ENCODE peak calls at places on chromosomes 5 and 9, in six cellular contexts. One of them, this sample, is unnamed.

GRCh38 chr5:74233571-74233970 is 407.0 kb downstream of the ENC1 start:
- DNase-seq in HL-60: no peak
- DNase-seq in neural crest cell: no peak
- DNase-seq in astrocyte of the spinal cord: peak; percentile 69
- DNase-seq in cardiac muscle cell: no peak
- DNase-seq in progenitor cell of endocrine pancreas: no peak
- DNase-seq in this sample: no peak

GRCh38 chr5:36363101-36363500 is 61.4 kb upstream of the RANBP3L start:
- DNase-seq in HL-60: no peak
- DNase-seq in neural crest cell: no peak
- DNase-seq in astrocyte of the spinal cord: peak; percentile 79
- DNase-seq in cardiac muscle cell: peak; percentile 74
- DNase-seq in progenitor cell of endocrine pancreas: no peak
- DNase-seq in this sample: no peak

GRCh38 chr5:53288511-53288910 is 179.0 kb upstream of the MOCS2 start:
- DNase-seq in HL-60: no peak
- DNase-seq in neural crest cell: no peak
- DNase-seq in astrocyte of the spinal cord: no peak
- DNase-seq in cardiac muscle cell: no peak
- DNase-seq in progenitor cell of endocrine pancreas: no peak
- DNase-seq in this sample: no peak

GRCh38 chr9:87270241-87271234 is 227.1 kb upstream of the DAPK1 start:
- DNase-seq in HL-60: no peak
- DNase-seq in neural crest cell: peak; percentile 4
- DNase-seq in astrocyte of the spinal cord: peak; percentile 80
- DNase-seq in cardiac muscle cell: peak; percentile 73
- DNase-seq in progenitor cell of endocrine pancreas: no peak
- DNase-seq in this sample: peak; percentile 24

GRCh38 chr5:138408023-138408422 is 30.8 kb upstream of the REEP2 start:
- DNase-seq in HL-60: no peak
- DNase-seq in neural crest cell: no peak
- DNase-seq in astrocyte of the spinal cord: no peak
- DNase-seq in cardiac muscle cell: no peak
- DNase-seq in progenitor cell of endocrine pancreas: no peak
- DNase-seq in this sample: no peak

GRCh38 chr9:74577956-74578355 is 80.8 kb downstream of the RORB start:
- DNase-seq in HL-60: no peak
- DNase-seq in neural crest cell: no peak
- DNase-seq in astrocyte of the spinal cord: no peak
- DNase-seq in cardiac muscle cell: no peak
- DNase-seq in progenitor cell of endocrine pancreas: no peak
- DNase-seq in this sample: no peak

GRCh38 chr5:147857302-147858129 is 21.0 kb upstream of the SCGB3A2 start:
- DNase-seq in HL-60: peak; percentile 20
- DNase-seq in neural crest cell: peak; percentile 75
- DNase-seq in astrocyte of the spinal cord: peak; percentile 65
- DNase-seq in cardiac muscle cell: peak; percentile 71
- DNase-seq in progenitor cell of endocrine pancreas: peak; percentile 53
- DNase-seq in this sample: peak; percentile 73

GRCh38 chr9:132670359-132670815 is at the start of gene GTF3C4:
- DNase-seq in HL-60: peak; percentile 61
- DNase-seq in neural crest cell: peak; percentile 87
- DNase-seq in astrocyte of the spinal cord: no peak
- DNase-seq in cardiac muscle cell: peak; percentile 83
- DNase-seq in progenitor cell of endocrine pancreas: peak; percentile 81
- DNase-seq in this sample: peak; percentile 90

GRCh38 chr9:33146298-33146697 is 20.8 kb downstream of the B4GALT1 start:
- DNase-seq in HL-60: no peak
- DNase-seq in neural crest cell: no peak
- DNase-seq in astrocyte of the spinal cord: no peak
- DNase-seq in cardiac muscle cell: no peak
- DNase-seq in progenitor cell of endocrine pancreas: no peak
- DNase-seq in this sample: no peak

GRCh38 chr5:37834542-37835399 is 5.1 kb downstream of the GDNF start:
- DNase-seq in HL-60: no peak
- DNase-seq in neural crest cell: no peak
- DNase-seq in astrocyte of the spinal cord: no peak
- DNase-seq in cardiac muscle cell: no peak
- DNase-seq in progenitor cell of endocrine pancreas: peak; percentile 23
- DNase-seq in this sample: peak; percentile 57

GRCh38 chr9:134291452-134291881 is 34.8 kb upstream of the RXRA start:
- DNase-seq in HL-60: no peak
- DNase-seq in neural crest cell: no peak
- DNase-seq in astrocyte of the spinal cord: no peak
- DNase-seq in cardiac muscle cell: no peak
- DNase-seq in progenitor cell of endocrine pancreas: no peak
- DNase-seq in this sample: peak; percentile 0

GRCh38 chr5:81750308-81751008 is 439 bp downstream of the SSBP2 start:
- DNase-seq in HL-60: no peak
- DNase-seq in neural crest cell: no peak
- DNase-seq in astrocyte of the spinal cord: no peak
- DNase-seq in cardiac muscle cell: no peak
- DNase-seq in progenitor cell of endocrine pancreas: no peak
- DNase-seq in this sample: peak; percentile 50

GRCh38 chr5:53694520-53695022 is 134.1 kb downstream of the NDUFS4 start:
- DNase-seq in HL-60: no peak
- DNase-seq in neural crest cell: no peak
- DNase-seq in astrocyte of the spinal cord: no peak
- DNase-seq in cardiac muscle cell: no peak
- DNase-seq in progenitor cell of endocrine pancreas: no peak
- DNase-seq in this sample: no peak

GRCh38 chr5:36370073-36370472 is 68.4 kb upstream of the RANBP3L start:
- DNase-seq in HL-60: no peak
- DNase-seq in neural crest cell: no peak
- DNase-seq in astrocyte of the spinal cord: no peak
- DNase-seq in cardiac muscle cell: no peak
- DNase-seq in progenitor cell of endocrine pancreas: no peak
- DNase-seq in this sample: no peak

GRCh38 chr9:27817747-27818146 is 244.5 kb upstream of the C9orf72 start:
- DNase-seq in HL-60: no peak
- DNase-seq in neural crest cell: no peak
- DNase-seq in astrocyte of the spinal cord: no peak
- DNase-seq in cardiac muscle cell: no peak
- DNase-seq in progenitor cell of endocrine pancreas: no peak
- DNase-seq in this sample: no peak

GRCh38 chr9:3848445-3849114 is 322.8 kb upstream of the RFX3 start:
- DNase-seq in HL-60: no peak
- DNase-seq in neural crest cell: peak; percentile 51
- DNase-seq in astrocyte of the spinal cord: peak; percentile 26
- DNase-seq in cardiac muscle cell: peak; percentile 39
- DNase-seq in progenitor cell of endocrine pancreas: peak; percentile 11
- DNase-seq in this sample: peak; percentile 66

GRCh38 chr9:79057576-79057975 is 514.2 kb upstream of the TLE4 start:
- DNase-seq in HL-60: no peak
- DNase-seq in neural crest cell: no peak
- DNase-seq in astrocyte of the spinal cord: peak; percentile 10
- DNase-seq in cardiac muscle cell: no peak
- DNase-seq in progenitor cell of endocrine pancreas: no peak
- DNase-seq in this sample: no peak

GRCh38 chr9:38079410-38080105 is 10.5 kb upstream of the SHB start:
- DNase-seq in HL-60: no peak
- DNase-seq in neural crest cell: no peak
- DNase-seq in astrocyte of the spinal cord: peak; percentile 64
- DNase-seq in cardiac muscle cell: peak; percentile 61
- DNase-seq in progenitor cell of endocrine pancreas: no peak
- DNase-seq in this sample: no peak

GRCh38 chr5:134132372-134133212 is 18.1 kb downstream of the TCF7 start:
- DNase-seq in HL-60: no peak
- DNase-seq in neural crest cell: no peak
- DNase-seq in astrocyte of the spinal cord: no peak
- DNase-seq in cardiac muscle cell: no peak
- DNase-seq in progenitor cell of endocrine pancreas: no peak
- DNase-seq in this sample: no peak

GRCh38 chr5:111066261-111066938 is 5.1 kb upstream of the TSLP start:
- DNase-seq in HL-60: no peak
- DNase-seq in neural crest cell: no peak
- DNase-seq in astrocyte of the spinal cord: no peak
- DNase-seq in cardiac muscle cell: peak; percentile 37
- DNase-seq in progenitor cell of endocrine pancreas: no peak
- DNase-seq in this sample: no peak

GRCh38 chr9:137083418-137084004 is 3.3 kb upstream of the MAN1B1 start:
- DNase-seq in HL-60: no peak
- DNase-seq in neural crest cell: no peak
- DNase-seq in astrocyte of the spinal cord: peak; percentile 96
- DNase-seq in cardiac muscle cell: peak; percentile 94
- DNase-seq in progenitor cell of endocrine pancreas: no peak
- DNase-seq in this sample: no peak

GRCh38 chr5:28499764-28500290 is 1461.4 kb upstream of the CDH9 start:
- DNase-seq in HL-60: no peak
- DNase-seq in neural crest cell: no peak
- DNase-seq in astrocyte of the spinal cord: peak; percentile 16
- DNase-seq in cardiac muscle cell: peak; percentile 1
- DNase-seq in progenitor cell of endocrine pancreas: no peak
- DNase-seq in this sample: no peak

GRCh38 chr5:173680660-173681242 is 64.3 kb upstream of the BOD1 start:
- DNase-seq in HL-60: no peak
- DNase-seq in neural crest cell: no peak
- DNase-seq in astrocyte of the spinal cord: no peak
- DNase-seq in cardiac muscle cell: no peak
- DNase-seq in progenitor cell of endocrine pancreas: no peak
- DNase-seq in this sample: no peak

GRCh38 chr5:93576994-93577575 is 3.9 kb downstream of the NR2F1-AS1 start:
- DNase-seq in HL-60: no peak
- DNase-seq in neural crest cell: no peak
- DNase-seq in astrocyte of the spinal cord: no peak
- DNase-seq in cardiac muscle cell: no peak
- DNase-seq in progenitor cell of endocrine pancreas: no peak
- DNase-seq in this sample: no peak

GRCh38 chr9:15755660-15756059 is 202.8 kb downstream of the CCDC171 start:
- DNase-seq in HL-60: no peak
- DNase-seq in neural crest cell: no peak
- DNase-seq in astrocyte of the spinal cord: no peak
- DNase-seq in cardiac muscle cell: peak; percentile 9
- DNase-seq in progenitor cell of endocrine pancreas: no peak
- DNase-seq in this sample: no peak

GRCh38 chr5:33891731-33892418 is at the start of gene ADAMTS12:
- DNase-seq in HL-60: no peak
- DNase-seq in neural crest cell: peak; percentile 45
- DNase-seq in astrocyte of the spinal cord: peak; percentile 69
- DNase-seq in cardiac muscle cell: peak; percentile 86
- DNase-seq in progenitor cell of endocrine pancreas: peak; percentile 34
- DNase-seq in this sample: peak; percentile 82

GRCh38 chr5:33890147-33890546 is 1.6 kb downstream of the ADAMTS12 start:
- DNase-seq in HL-60: no peak
- DNase-seq in neural crest cell: no peak
- DNase-seq in astrocyte of the spinal cord: peak; percentile 48
- DNase-seq in cardiac muscle cell: peak; percentile 33
- DNase-seq in progenitor cell of endocrine pancreas: no peak
- DNase-seq in this sample: no peak

GRCh38 chr5:33888582-33888981 is 3.2 kb downstream of the ADAMTS12 start:
- DNase-seq in HL-60: no peak
- DNase-seq in neural crest cell: no peak
- DNase-seq in astrocyte of the spinal cord: peak; percentile 22
- DNase-seq in cardiac muscle cell: peak; percentile 82
- DNase-seq in progenitor cell of endocrine pancreas: no peak
- DNase-seq in this sample: no peak

GRCh38 chr5:33892419-33893151 is 795 bp upstream of the ADAMTS12 start:
- DNase-seq in HL-60: no peak
- DNase-seq in neural crest cell: no peak
- DNase-seq in astrocyte of the spinal cord: peak; percentile 95
- DNase-seq in cardiac muscle cell: peak; percentile 98
- DNase-seq in progenitor cell of endocrine pancreas: no peak
- DNase-seq in this sample: no peak

DNA sequence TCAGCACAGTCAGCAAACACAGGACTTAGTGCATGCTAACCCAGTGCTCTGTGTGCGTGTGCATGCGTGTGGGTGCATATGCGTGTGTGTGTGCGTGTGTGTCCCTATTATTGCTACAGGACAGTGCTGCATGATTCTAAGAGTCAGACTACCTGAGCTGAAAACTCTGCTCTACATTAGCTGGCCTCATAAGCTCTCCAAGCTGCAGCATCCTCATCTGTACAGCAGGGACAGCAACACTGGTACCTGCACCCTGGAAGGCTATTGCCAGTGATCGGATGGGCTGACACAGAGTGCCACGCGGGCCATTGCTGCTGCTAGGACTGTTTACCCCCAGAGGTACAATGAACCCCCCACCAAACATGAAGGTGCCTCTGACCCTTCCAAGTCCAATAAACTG is 1.2 kb downstream of the ADAMTS12 start:
- DNase-seq in HL-60: no peak
- DNase-seq in neural crest cell: no peak
- DNase-seq in astrocyte of the spinal cord: peak; percentile 56
- DNase-seq in cardiac muscle cell: peak; percentile 38
- DNase-seq in progenitor cell of endocrine pancreas: no peak
- DNase-seq in this sample: peak; percentile 23
- TF ChIP-seq CTCF in HL-60: no peak
- TF ChIP-seq CTCF in neural crest cell: no peak
- TF ChIP-seq CTCF in astrocyte of the spinal cord: peak; percentile 53
- TF ChIP-seq CTCF in cardiac muscle cell: peak; percentile 31
- TF ChIP-seq CTCF in progenitor cell of endocrine pancreas: peak; percentile 28
- TF ChIP-seq CTCF in this sample: peak; percentile 21

DNA sequence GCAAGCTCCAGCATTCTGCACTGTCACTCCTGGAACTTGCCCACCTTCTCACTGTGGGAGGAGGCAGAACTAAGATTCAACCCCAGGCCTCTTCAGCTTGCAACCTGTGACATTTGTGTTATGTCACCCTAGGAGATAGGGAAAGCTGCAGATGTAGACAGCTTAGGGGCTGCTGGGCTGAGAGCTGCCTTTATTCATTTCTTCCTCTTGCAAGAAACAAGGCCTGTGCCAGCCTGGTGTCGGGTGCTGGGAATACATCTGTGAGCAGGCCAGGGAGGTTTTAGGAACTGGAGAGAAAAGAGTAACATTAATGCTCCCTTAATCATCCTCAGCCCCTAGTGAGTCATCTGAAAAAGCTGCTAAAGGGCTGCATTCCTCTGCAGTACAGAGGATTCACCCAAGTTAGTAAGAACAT is 101.8 kb downstream of the FGF18 start:
- DNase-seq in HL-60: no peak
- DNase-seq in neural crest cell: no peak
- DNase-seq in astrocyte of the spinal cord: peak; percentile 91
- DNase-seq in cardiac muscle cell: peak; percentile 89
- DNase-seq in progenitor cell of endocrine pancreas: no peak
- DNase-seq in this sample: no peak
- TF ChIP-seq CTCF in HL-60: no peak
- TF ChIP-seq CTCF in neural crest cell: no peak
- TF ChIP-seq CTCF in astrocyte of the spinal cord: no peak
- TF ChIP-seq CTCF in cardiac muscle cell: peak; percentile 10
- TF ChIP-seq CTCF in progenitor cell of endocrine pancreas: no peak
- TF ChIP-seq CTCF in this sample: no peak

DNA sequence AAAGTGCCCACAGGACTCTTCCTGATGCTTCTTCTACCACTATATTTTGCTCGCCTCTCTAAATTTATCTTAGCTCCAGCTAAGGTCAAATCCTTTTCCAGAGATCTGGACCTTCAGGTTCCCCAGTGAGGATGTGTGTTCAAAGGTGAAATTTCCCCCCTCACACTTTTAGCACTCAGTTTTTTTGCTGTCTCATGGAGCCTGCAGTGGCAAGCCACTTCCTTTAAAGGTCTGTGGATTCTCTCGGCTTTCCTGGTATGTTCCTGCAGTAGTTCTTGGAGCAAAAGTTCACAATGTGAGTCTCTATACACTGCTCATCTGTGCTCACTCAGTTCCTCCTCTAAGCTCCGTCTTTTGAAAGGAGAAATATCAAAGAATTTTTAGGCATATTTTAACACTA is 181.4 kb downstream of the LURAP1L start:
- DNase-seq in HL-60: no peak
- DNase-seq in neural crest cell: no peak
- DNase-seq in astrocyte of the spinal cord: no peak
- DNase-seq in cardiac muscle cell: peak; percentile 52
- DNase-seq in progenitor cell of endocrine pancreas: no peak
- DNase-seq in this sample: no peak
- TF ChIP-seq CTCF in HL-60: no peak
- TF ChIP-seq CTCF in neural crest cell: no peak
- TF ChIP-seq CTCF in astrocyte of the spinal cord: no peak
- TF ChIP-seq CTCF in cardiac muscle cell: no peak
- TF ChIP-seq CTCF in progenitor cell of endocrine pancreas: no peak
- TF ChIP-seq CTCF in this sample: no peak

GRCh38 chr9:127122176-127123151 is at the start of gene ANGPTL2:
- DNase-seq in HL-60: peak; percentile 62
- DNase-seq in neural crest cell: peak; percentile 72
- DNase-seq in astrocyte of the spinal cord: peak; percentile 94
- DNase-seq in cardiac muscle cell: peak; percentile 98
- DNase-seq in progenitor cell of endocrine pancreas: peak; percentile 56
- DNase-seq in this sample: peak; percentile 88
- TF ChIP-seq CTCF in HL-60: no peak
- TF ChIP-seq CTCF in neural crest cell: no peak
- TF ChIP-seq CTCF in astrocyte of the spinal cord: no peak
- TF ChIP-seq CTCF in cardiac muscle cell: no peak
- TF ChIP-seq CTCF in progenitor cell of endocrine pancreas: no peak
- TF ChIP-seq CTCF in this sample: no peak

This sample was measured in nephron progenitor cell.